ENCODE peak calls at places on chromosome 14, in four cellular contexts. One of them, this sample, is unnamed.
A peak's percentile ranks its signal among the peaks of the same experiment; 100 is the strongest.

GRCh38 chr14:43956741-43957140 is 550.3 kb downstream of the FSCB start:
- DNase-seq in fibroblast of the aortic adventitia: no peak
- DNase-seq in pancreas: no peak
- DNase-seq in testis: no peak
- DNase-seq in this sample: no peak

GRCh38 chr14:90140956-90141316 is 79.1 kb downstream of the KCNK13 start:
- DNase-seq in pancreas: no peak
- DNase-seq in testis: no peak
- DNase-seq in fibroblast of the aortic adventitia: peak; percentile 29
- DNase-seq in this sample: no peak

GRCh38 chr14:58637040-58637390 is 747 bp upstream of the DACT1 start:
- DNase-seq in testis: peak; percentile 63
- DNase-seq in fibroblast of the aortic adventitia: peak; percentile 95
- DNase-seq in pancreas: no peak
- DNase-seq in this sample: no peak

GRCh38 chr14:64705406-64706118 is 1.3 kb downstream of the PLEKHG3 start:
- DNase-seq in testis: peak; percentile 60
- DNase-seq in pancreas: no peak
- DNase-seq in fibroblast of the aortic adventitia: no peak
- DNase-seq in this sample: no peak

GRCh38 chr14:38405851-38406630 is 150.1 kb upstream of the CLEC14A start:
- DNase-seq in pancreas: no peak
- DNase-seq in fibroblast of the aortic adventitia: peak; percentile 26
- DNase-seq in testis: no peak
- DNase-seq in this sample: no peak

GRCh38 chr14:67492538-67492937 is 4.0 kb upstream of the TMEM229B start:
- DNase-seq in pancreas: no peak
- DNase-seq in testis: no peak
- DNase-seq in fibroblast of the aortic adventitia: no peak
- DNase-seq in this sample: no peak

GRCh38 chr14:88592016-88592415 is 29.2 kb downstream of the ZC3H14 start:
- DNase-seq in testis: no peak
- DNase-seq in fibroblast of the aortic adventitia: no peak
- DNase-seq in pancreas: peak; percentile 29
- DNase-seq in this sample: no peak

GRCh38 chr14:64572721-64573508 is 23.2 kb downstream of the PPP1R36 start:
- DNase-seq in pancreas: no peak
- DNase-seq in fibroblast of the aortic adventitia: no peak
- DNase-seq in testis: no peak
- DNase-seq in this sample: no peak

DNA sequence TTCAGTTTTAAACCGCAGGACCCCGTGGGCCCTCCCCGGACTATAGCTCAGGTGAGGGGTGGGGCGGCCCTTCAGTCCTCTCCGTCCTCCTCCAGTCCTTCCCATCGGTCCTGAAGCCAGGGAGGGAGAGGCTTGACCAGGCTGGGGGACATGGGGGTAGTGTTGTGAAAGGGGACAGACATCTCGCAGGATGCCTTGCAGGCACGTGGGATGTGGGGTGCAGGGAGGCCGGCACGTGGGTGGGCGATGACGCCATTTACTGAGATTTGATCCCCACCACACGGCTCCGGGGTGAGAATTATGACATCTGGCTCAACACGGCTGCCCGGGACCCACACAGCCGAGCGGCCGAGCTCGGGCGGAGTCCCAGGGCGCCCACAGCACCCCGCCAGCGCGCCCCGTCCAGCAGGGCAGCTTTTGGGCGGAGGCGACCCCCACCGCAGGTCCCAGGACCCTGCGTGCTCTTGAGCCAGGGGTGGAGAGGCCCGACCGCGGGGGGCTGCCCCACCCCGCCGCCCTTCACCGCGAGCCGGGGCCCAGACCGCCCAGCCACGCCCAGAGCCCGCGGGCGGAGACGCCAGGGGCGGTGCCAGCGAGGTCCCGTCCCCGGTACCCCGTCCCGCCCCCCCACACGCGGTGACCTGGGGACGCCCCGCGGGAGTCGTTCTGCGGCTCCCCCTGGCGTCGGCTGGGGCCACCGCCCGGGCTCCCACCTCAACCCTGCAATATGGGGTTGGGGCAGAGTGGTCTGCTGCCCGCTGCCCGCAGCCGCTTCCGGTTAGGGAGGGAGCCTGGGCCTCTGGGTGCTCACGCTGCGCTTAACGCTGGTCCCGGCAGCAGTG is 3.3 kb upstream of the EXOC3L4 start:
- DNase-seq in fibroblast of the aortic adventitia: peak; percentile 14
- DNase-seq in testis: no peak
- DNase-seq in pancreas: peak; percentile 80
- DNase-seq in this sample: peak; percentile 79
- H3K4me3 ChIP-seq in fibroblast of the aortic adventitia: no peak overlapping the region
- H3K4me3 ChIP-seq in testis: peak overlapping the region; percentile 34
- H3K4me3 ChIP-seq in pancreas: peak overlapping the region; percentile 31
- H3K4me3 ChIP-seq in this sample: peak overlapping the region; percentile 37

GRCh38 chr14:26598672-26599131 is 869 bp upstream of the NOVA1 start:
- DNase-seq in testis: peak; percentile 21
- DNase-seq in pancreas: no peak
- DNase-seq in fibroblast of the aortic adventitia: no peak
- DNase-seq in this sample: no peak
- H3K4me3 ChIP-seq in testis: peak overlapping the region; percentile 69
- H3K4me3 ChIP-seq in pancreas: peak overlapping the region; percentile 48
- H3K4me3 ChIP-seq in fibroblast of the aortic adventitia: peak overlapping the region; percentile 82
- H3K4me3 ChIP-seq in this sample: peak overlapping the region; percentile 54

GRCh38 chr14:91858536-91859275 is 8.6 kb downstream of the TC2N start:
- DNase-seq in testis: no peak
- DNase-seq in pancreas: no peak
- DNase-seq in fibroblast of the aortic adventitia: peak; percentile 51
- DNase-seq in this sample: no peak

GRCh38 chr14:91860238-91860637 is 7.1 kb downstream of the TC2N start:
- DNase-seq in fibroblast of the aortic adventitia: no peak
- DNase-seq in pancreas: no peak
- DNase-seq in testis: no peak
- DNase-seq in this sample: no peak

GRCh38 chr14:91848602-91849001 is 18.7 kb downstream of the TC2N start:
- DNase-seq in testis: no peak
- DNase-seq in pancreas: no peak
- DNase-seq in fibroblast of the aortic adventitia: no peak
- DNase-seq in this sample: no peak

GRCh38 chr14:91854327-91854934 is 12.9 kb downstream of the TC2N start:
- DNase-seq in testis: no peak
- DNase-seq in pancreas: no peak
- DNase-seq in fibroblast of the aortic adventitia: no peak
- DNase-seq in this sample: no peak
- H3K4me3 ChIP-seq in testis: no peak overlapping the region
- H3K4me3 ChIP-seq in pancreas: no peak overlapping the region
- H3K4me3 ChIP-seq in fibroblast of the aortic adventitia: no peak overlapping the region
- H3K4me3 ChIP-seq in this sample: no peak overlapping the region

GRCh38 chr14:99573000-99573330 is 31.0 kb downstream of the CCDC85C start:
- DNase-seq in fibroblast of the aortic adventitia: no peak
- DNase-seq in pancreas: no peak
- DNase-seq in testis: no peak
- DNase-seq in this sample: no peak

GRCh38 chr14:99570542-99571302 is 33.3 kb downstream of the CCDC85C start:
- DNase-seq in fibroblast of the aortic adventitia: no peak
- DNase-seq in testis: no peak
- DNase-seq in pancreas: no peak
- DNase-seq in this sample: no peak

GRCh38 chr14:99571303-99571986 is 32.6 kb downstream of the CCDC85C start:
- DNase-seq in fibroblast of the aortic adventitia: no peak
- DNase-seq in pancreas: no peak
- DNase-seq in testis: no peak
- DNase-seq in this sample: peak; percentile 85

GRCh38 chr14:99573436-99574098 is 30.4 kb downstream of the CCDC85C start:
- DNase-seq in pancreas: no peak
- DNase-seq in testis: no peak
- DNase-seq in fibroblast of the aortic adventitia: no peak
- DNase-seq in this sample: no peak

DNA sequence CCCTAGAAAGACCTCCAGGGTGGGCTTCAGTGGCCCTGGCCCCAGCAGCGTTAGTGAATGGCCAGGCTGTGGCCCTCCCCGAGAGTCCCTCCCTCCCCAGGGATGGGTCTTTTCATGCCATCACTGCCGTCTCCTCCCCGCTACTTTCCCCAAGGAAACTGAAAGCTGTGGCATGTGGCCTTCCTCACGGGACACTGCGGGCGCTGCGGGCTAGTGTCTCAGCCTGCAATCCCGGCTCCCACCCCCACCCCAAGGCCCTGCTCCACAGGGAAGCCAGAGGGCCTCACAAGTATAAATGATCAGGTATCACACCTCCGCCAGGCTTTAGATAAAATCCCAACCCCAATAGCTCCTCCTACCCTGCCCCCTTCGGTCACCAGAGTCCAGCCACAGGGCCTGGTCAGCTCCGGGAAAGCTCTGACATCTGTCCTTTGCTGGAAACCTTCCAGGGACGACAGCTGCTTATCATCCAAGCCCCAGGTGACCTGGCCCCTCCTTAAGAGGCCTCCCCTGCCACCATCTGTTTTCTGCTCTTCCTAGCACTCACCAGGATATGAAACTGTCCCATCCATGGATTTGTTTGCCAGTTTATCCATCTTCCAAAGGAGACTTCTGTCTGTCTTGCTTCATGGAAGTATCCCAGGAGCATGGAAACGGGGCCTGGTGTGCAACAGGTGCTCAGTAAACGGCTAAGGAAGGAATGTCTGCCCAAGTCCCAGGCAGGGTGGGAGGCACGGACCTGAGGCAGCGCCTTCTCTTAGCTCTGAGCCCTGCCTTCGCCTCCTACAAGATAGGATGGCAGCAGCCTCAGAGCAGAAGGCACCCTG is 31.6 kb downstream of the CCDC85C start:
- DNase-seq in testis: no peak
- DNase-seq in pancreas: no peak
- DNase-seq in fibroblast of the aortic adventitia: no peak
- DNase-seq in this sample: peak; percentile 88
- H3K4me3 ChIP-seq in testis: no peak overlapping the region
- H3K4me3 ChIP-seq in pancreas: no peak overlapping the region
- H3K4me3 ChIP-seq in fibroblast of the aortic adventitia: no peak overlapping the region
- H3K4me3 ChIP-seq in this sample: no peak overlapping the region

GRCh38 chr14:24149302-24149969 is 2.1 kb downstream of the RNF31 start:
- DNase-seq in pancreas: no peak
- DNase-seq in testis: no peak
- DNase-seq in fibroblast of the aortic adventitia: no peak
- DNase-seq in this sample: peak; percentile 45
- H3K4me3 ChIP-seq in pancreas: no peak overlapping the region
- H3K4me3 ChIP-seq in testis: no peak overlapping the region
- H3K4me3 ChIP-seq in fibroblast of the aortic adventitia: no peak overlapping the region
- H3K4me3 ChIP-seq in this sample: no peak overlapping the region

DNA sequence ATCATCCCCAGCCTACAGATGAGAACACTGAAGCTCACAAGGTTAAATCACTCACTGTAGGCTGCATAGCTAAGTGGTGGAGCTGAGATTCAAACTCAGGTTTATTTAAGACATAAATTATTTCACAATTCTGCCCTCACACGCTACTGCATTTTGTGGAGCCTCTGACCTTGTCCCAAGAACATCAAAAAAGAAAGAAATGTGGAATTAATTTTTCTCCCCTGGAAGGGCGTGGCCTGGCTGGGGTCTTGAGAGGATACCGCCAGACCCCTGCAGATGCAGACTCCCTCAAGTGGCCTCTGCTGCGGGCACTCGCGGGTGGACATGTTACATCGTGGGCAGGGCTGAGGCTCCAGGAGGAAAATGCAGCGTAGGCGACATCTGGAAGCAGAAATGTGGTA is 40.6 kb downstream of the LTBP2 start:
- DNase-seq in pancreas: no peak
- DNase-seq in fibroblast of the aortic adventitia: no peak
- DNase-seq in testis: no peak
- DNase-seq in this sample: no peak
- H3K4me3 ChIP-seq in pancreas: no peak overlapping the region
- H3K4me3 ChIP-seq in fibroblast of the aortic adventitia: peak overlapping the region; percentile 45
- H3K4me3 ChIP-seq in testis: no peak overlapping the region
- H3K4me3 ChIP-seq in this sample: no peak overlapping the region

GRCh38 chr14:104966261-104967143 is 11.7 kb downstream of the AHNAK2 start:
- DNase-seq in testis: no peak
- DNase-seq in fibroblast of the aortic adventitia: no peak
- DNase-seq in pancreas: peak; percentile 28
- DNase-seq in this sample: peak; percentile 41

GRCh38 chr14:104965561-104966231 is 12.5 kb downstream of the AHNAK2 start:
- DNase-seq in fibroblast of the aortic adventitia: no peak
- DNase-seq in testis: no peak
- DNase-seq in pancreas: peak; percentile 25
- DNase-seq in this sample: peak; percentile 48

GRCh38 chr14:104968153-104968527 is 10.0 kb downstream of the AHNAK2 start:
- DNase-seq in fibroblast of the aortic adventitia: peak; percentile 60
- DNase-seq in testis: peak; percentile 67
- DNase-seq in pancreas: peak; percentile 71
- DNase-seq in this sample: no peak

GRCh38 chr14:104967414-104968152 is 10.6 kb downstream of the AHNAK2 start:
- DNase-seq in pancreas: peak; percentile 36
- DNase-seq in fibroblast of the aortic adventitia: peak; percentile 45
- DNase-seq in testis: no peak
- DNase-seq in this sample: no peak

GRCh38 chr14:104967144-104967413 is 11.1 kb downstream of the AHNAK2 start:
- DNase-seq in pancreas: no peak
- DNase-seq in testis: no peak
- DNase-seq in fibroblast of the aortic adventitia: no peak
- DNase-seq in this sample: peak; percentile 45
- H3K4me3 ChIP-seq in pancreas: no peak overlapping the region
- H3K4me3 ChIP-seq in testis: no peak overlapping the region
- H3K4me3 ChIP-seq in fibroblast of the aortic adventitia: peak overlapping the region; percentile 80
- H3K4me3 ChIP-seq in this sample: no peak overlapping the region

GRCh38 chr14:95519699-95520098 is 3.2 kb upstream of the SYNE3 start:
- DNase-seq in testis: peak; percentile 55
- DNase-seq in fibroblast of the aortic adventitia: peak; percentile 92
- DNase-seq in pancreas: no peak
- DNase-seq in this sample: peak; percentile 57

GRCh38 chr14:95521001-95521400 is 4.6 kb upstream of the SYNE3 start:
- DNase-seq in testis: no peak
- DNase-seq in fibroblast of the aortic adventitia: no peak
- DNase-seq in pancreas: no peak
- DNase-seq in this sample: no peak

GRCh38 chr14:95518045-95518751 is 1.7 kb upstream of the SYNE3 start:
- DNase-seq in pancreas: no peak
- DNase-seq in testis: peak; percentile 68
- DNase-seq in fibroblast of the aortic adventitia: peak; percentile 90
- DNase-seq in this sample: peak; percentile 21

GRCh38 chr14:95522116-95522515 is 5.7 kb upstream of the SYNE3 start:
- DNase-seq in fibroblast of the aortic adventitia: no peak
- DNase-seq in testis: no peak
- DNase-seq in pancreas: no peak
- DNase-seq in this sample: peak; percentile 31

DNA sequence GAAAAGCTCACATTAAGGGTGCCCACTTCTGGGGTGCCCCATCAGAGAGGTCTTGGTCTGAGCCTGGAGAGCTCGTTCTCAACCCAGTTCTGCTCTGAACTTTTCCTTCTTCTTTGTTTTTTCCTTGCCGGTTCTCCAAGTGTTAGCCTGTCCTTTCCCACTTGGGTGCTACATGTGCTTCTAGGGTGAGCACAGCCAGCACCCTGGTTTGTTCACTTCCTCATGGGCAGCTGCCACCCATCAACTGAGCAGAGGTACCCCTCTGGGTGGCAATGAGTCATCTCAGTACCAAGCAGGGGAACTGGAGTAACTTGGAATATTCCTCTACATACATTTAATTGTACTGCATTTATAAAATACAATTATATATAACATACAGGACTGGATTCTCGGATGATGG is 3.9 kb upstream of the SYNE3 start:
- DNase-seq in testis: no peak
- DNase-seq in fibroblast of the aortic adventitia: no peak
- DNase-seq in pancreas: no peak
- DNase-seq in this sample: no peak
- H3K4me3 ChIP-seq in testis: no peak overlapping the region
- H3K4me3 ChIP-seq in fibroblast of the aortic adventitia: no peak overlapping the region
- H3K4me3 ChIP-seq in pancreas: no peak overlapping the region
- H3K4me3 ChIP-seq in this sample: no peak overlapping the region

GRCh38 chr14:24139272-24139934 is 2.0 kb downstream of the EMC9 start:
- DNase-seq in testis: no peak
- DNase-seq in fibroblast of the aortic adventitia: no peak
- DNase-seq in pancreas: no peak
- DNase-seq in this sample: no peak
- H3K4me3 ChIP-seq in testis: no peak overlapping the region
- H3K4me3 ChIP-seq in fibroblast of the aortic adventitia: peak overlapping the region; percentile 17
- H3K4me3 ChIP-seq in pancreas: no peak overlapping the region
- H3K4me3 ChIP-seq in this sample: no peak overlapping the region

This sample was measured in right lobe of liver.